ENCODE peak calls at places on chromosomes 13 and 19, in six cellular contexts. Y is AG04449, L is NCI-H1105 treated with DMSO at 0.1 percent for 48 hours, E is cardiac muscle cell, C is HT-29, Q is M059J. H is an unnamed sample.

GRCh38 chr19:49761625-49762311 is 1.3 kb downstream of the TSKS start:
- DNase-seq in E (peak), L (no peak), Y (no peak), Q (peak), C (no peak), H (no peak)

GRCh38 chr19:38666662-38667448 is 19.4 kb downstream of the ACTN4 start:
- DNase-seq in E (peak), L (no peak), Q (peak), C (peak), Y (no peak), H (no peak)

GRCh38 chr13:79679334-79679733 is 198.4 kb downstream of the NDFIP2 start:
- DNase-seq in Q (peak), Y (no peak), E (peak), C (peak), L (peak), H (peak)

GRCh38 chr13:44746690-44747089 is 170.6 kb upstream of the TSC22D1 start:
- DNase-seq in L (no peak), C (no peak), Y (no peak), Q (no peak), E (no peak), H (no peak)

GRCh38 chr19:44959691-44960090 is 4.5 kb downstream of the CLPTM1 start:
- DNase-seq in E (no peak), L (no peak), C (no peak), Y (no peak), Q (no peak), H (no peak)

GRCh38 chr19:40588110-40588854 is 11.6 kb downstream of the SHKBP1 start:
- DNase-seq in C (peak), Y (no peak), Q (peak), E (no peak), L (no peak), H (no peak)

GRCh38 chr13:74406439-74406838 is 272.2 kb upstream of the KLF12 start:
- DNase-seq in E (no peak), L (no peak), C (no peak), Q (peak), Y (no peak), H (no peak)

GRCh38 chr19:10751109-10751972 is 33.5 kb downstream of the DNM2 start:
- DNase-seq in E (no peak), Y (no peak), L (no peak), Q (no peak), C (peak), H (no peak)

GRCh38 chr13:19860884-19861655 is 2.4 kb downstream of the ZMYM5 start:
- DNase-seq in E (no peak), Y (no peak), Q (peak), L (no peak), C (peak), H (no peak)

GRCh38 chr13:44903596-44903995 is 85.7 kb downstream of the NUFIP1 start:
- DNase-seq in C (no peak), E (no peak), L (no peak), Q (peak), Y (no peak), H (no peak)

GRCh38 chr19:56155124-56155687 is 14.1 kb downstream of the ZNF444 start:
- DNase-seq in Y (no peak), E (no peak), L (no peak), Q (no peak), C (no peak), H (no peak)